ENCODE peak calls at places on chromosome 9, in five cellular contexts. H is ovary, Q is A549, R is K562, B is uterus. V is an unnamed sample.
A peak's percentile ranks its signal among the peaks of the same experiment; 100 is the strongest.

GRCh38 chr9:89929721-89930480 is 325.1 kb downstream of the GADD45G start:
- DNase-seq in Q (no peak), B (no peak), H (no peak), R (no peak), V (no peak)

GRCh38 chr9:116646661-116647514 is 40.2 kb upstream of the TRIM32 start:
- DNase-seq in B (no peak), H (no peak), R (no peak), Q (peak; percentile 53), V (no peak)

GRCh38 chr9:82332018-82332773 is 343.6 kb downstream of the SPATA31D1 start:
- DNase-seq in H (no peak), R (no peak), B (no peak), Q (peak; percentile 68), V (no peak)

GRCh38 chr9:87569008-87569908 is 71.6 kb downstream of the DAPK1 start:
- DNase-seq in H (no peak), Q (no peak), B (no peak), R (no peak), V (no peak)

GRCh38 chr9:101421653-101422065 is 13.9 kb downstream of the ALDOB start:
- DNase-seq in R (no peak), B (no peak), Q (peak; percentile 12), H (no peak), V (no peak)

GRCh38 chr9:125172351-125172750 is 17.3 kb downstream of the PPP6C start:
- DNase-seq in Q (no peak), R (no peak), H (no peak), B (no peak), V (no peak)

GRCh38 chr9:27407966-27408365 is 111.0 kb upstream of the EQTN start:
- DNase-seq in Q (peak; percentile 50), B (no peak), R (no peak), H (no peak), V (no peak)

GRCh38 chr9:36298566-36298965 is 40.3 kb upstream of the GNE start:
- DNase-seq in Q (no peak), R (no peak), H (no peak), B (no peak), V (no peak)

GRCh38 chr9:120383999-120384924 is 195.7 kb downstream of the CDK5RAP2 start:
- DNase-seq in Q (no peak), H (no peak), R (no peak), B (no peak), V (no peak)

GRCh38 chr9:108708448-108708847 is 147.3 kb downstream of the ACTL7B start:
- DNase-seq in Q (no peak), H (no peak), R (no peak), B (no peak), V (no peak)

GRCh38 chr9:107281164-107281563 is 1.9 kb upstream of the RAD23B start:
- DNase-seq in H (no peak), R (no peak), Q (no peak), B (no peak), V (no peak)

GRCh38 chr9:31135567-31135966 is 1248.9 kb upstream of the ACO1 start:
- DNase-seq in Q (no peak), R (no peak), B (no peak), H (no peak), V (no peak)

GRCh38 chr9:123397975-123398374 is 42.0 kb downstream of the CRB2 start:
- DNase-seq in Q (no peak), R (no peak), H (no peak), B (no peak), V (no peak)

GRCh38 chr9:4117835-4118610 is 181.8 kb downstream of the GLIS3 start:
- DNase-seq in H (peak; percentile 59), B (no peak), Q (peak; percentile 31), R (peak; percentile 54), V (no peak)

GRCh38 chr9:129108805-129109370 is 1.7 kb downstream of the CRAT start:
- DNase-seq in B (peak; percentile 38), Q (no peak), R (no peak), H (no peak), V (no peak)

GRCh38 chr9:70478963-70479641 is 64.6 kb upstream of the KLF9 start:
- DNase-seq in R (no peak), Q (no peak), B (no peak), H (no peak), V (peak; percentile 86)

DNA sequence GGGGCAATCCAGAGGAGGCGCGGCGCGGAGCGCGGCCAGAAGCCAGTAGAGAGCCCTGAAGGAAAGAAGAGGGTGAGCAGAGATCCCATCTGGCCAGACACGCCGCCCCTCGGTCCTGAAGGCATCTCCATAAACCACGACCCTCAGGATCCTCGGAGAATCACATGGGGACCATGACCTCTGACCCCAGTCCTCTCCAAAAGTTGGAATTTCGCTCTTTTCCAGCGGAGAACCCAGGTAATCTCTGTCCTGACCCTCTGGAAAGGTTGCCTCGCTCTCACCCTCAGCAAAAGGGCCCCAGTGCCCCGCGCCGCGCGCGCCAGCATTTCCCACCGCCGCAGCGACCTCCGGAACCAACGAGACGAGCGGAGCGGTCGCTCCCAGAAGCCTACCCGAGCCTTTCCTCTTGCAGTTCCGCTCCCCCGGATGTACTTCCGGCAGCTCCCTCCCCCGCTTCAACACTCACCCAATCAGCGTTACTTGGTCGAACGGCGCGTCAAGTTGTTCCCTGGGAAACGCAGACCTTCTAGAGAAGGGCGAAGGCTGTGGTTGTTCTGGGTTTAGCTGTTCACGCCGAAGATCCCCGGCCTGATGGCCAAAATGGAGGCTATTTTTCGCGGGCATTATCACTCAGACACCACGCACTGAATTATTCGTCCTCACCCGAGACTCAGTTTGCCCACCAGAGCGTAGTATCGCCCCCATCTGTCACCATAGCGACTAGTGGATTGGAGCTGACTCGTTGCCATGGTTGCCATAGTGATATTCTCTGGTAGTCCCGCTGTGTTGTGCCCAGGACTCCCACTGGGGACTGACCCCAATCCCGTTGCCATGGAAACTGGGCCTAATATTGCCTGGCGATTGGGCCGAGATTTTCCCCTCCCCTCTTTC is at the start of gene STOML2:
- DNase-seq in R (peak; percentile 83), Q (peak; percentile 97), B (peak; percentile 94), H (peak; percentile 93), V (peak; percentile 98)
- TF ChIP-seq POLR2A in R (peak; percentile 80), Q (peak; percentile 66), B (peak; percentile 66), H (peak; percentile 76), V (peak; percentile 48)

GRCh38 chr9:6895754-6896153 is 138.0 kb downstream of the KDM4C start:
- DNase-seq in Q (no peak), H (no peak), R (no peak), B (no peak), V (no peak)

GRCh38 chr9:6889868-6890267 is 132.1 kb downstream of the KDM4C start:
- DNase-seq in Q (no peak), R (no peak), B (no peak), H (no peak), V (no peak)

GRCh38 chr9:6896562-6896961 is 138.8 kb downstream of the KDM4C start:
- DNase-seq in H (no peak), B (no peak), Q (no peak), R (peak; percentile 49), V (no peak)

GRCh38 chr9:6894135-6894534 is 136.4 kb downstream of the KDM4C start:
- DNase-seq in R (no peak), B (no peak), H (no peak), Q (no peak), V (no peak)

GRCh38 chr9:6893350-6894131 is 135.8 kb downstream of the KDM4C start:
- DNase-seq in R (no peak), Q (no peak), H (no peak), B (no peak), V (no peak)
- TF ChIP-seq POLR2A in R (no peak), Q (no peak), H (no peak), B (no peak), V (no peak)

DNA sequence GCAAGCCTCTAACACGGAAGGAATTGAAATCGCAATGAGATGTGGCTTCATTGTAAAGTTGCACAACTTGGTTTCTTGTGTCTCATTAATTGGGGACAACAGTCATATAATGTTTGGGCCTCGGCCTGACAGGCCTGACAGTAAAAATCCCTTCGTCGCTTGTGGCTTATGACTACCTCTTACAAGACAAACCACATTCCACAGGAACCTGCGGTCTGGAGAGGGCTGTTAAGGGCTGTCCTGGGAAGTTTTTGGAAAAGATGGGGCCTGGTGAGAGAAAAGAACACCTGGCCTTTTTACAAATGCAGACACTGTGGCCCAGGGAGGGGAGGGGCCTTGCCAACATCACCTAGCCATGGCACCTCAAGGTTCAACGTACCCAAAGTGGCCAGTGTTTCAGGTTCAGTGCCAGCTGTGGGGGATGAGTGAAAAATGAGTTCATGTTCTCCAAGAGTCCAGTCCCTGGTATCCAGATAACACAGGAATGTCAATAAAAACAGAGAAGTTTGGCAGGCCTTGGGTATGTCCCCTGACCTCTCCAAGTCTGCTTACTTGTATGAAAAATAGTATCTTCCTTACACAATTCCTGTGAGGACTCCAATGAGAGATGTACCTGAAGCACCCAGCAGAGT is 22.2 kb downstream of the SHB start:
- DNase-seq in Q (peak; percentile 63), H (no peak), R (no peak), B (no peak), V (no peak)
- TF ChIP-seq POLR2A in Q (no peak), H (no peak), R (no peak), B (no peak), V (no peak)

GRCh38 chr9:137589441-137590122 is 730 bp downstream of the ZMYND19 start:
- DNase-seq in B (no peak), H (no peak), R (no peak), Q (no peak), V (no peak)

GRCh38 chr9:137592767-137593166 is 2.5 kb upstream of the ZMYND19 start:
- DNase-seq in Q (no peak), R (no peak), B (no peak), H (no peak), V (no peak)

GRCh38 chr9:137588891-137589290 is 1.4 kb downstream of the ZMYND19 start:
- DNase-seq in Q (no peak), R (no peak), B (no peak), H (no peak), V (no peak)

GRCh38 chr9:137590123-137590468 is 216 bp downstream of the ZMYND19 start:
- DNase-seq in R (no peak), Q (no peak), B (no peak), H (no peak), V (no peak)

GRCh38 chr9:137590469-137591383 is at the start of gene ZMYND19:
- DNase-seq in Q (peak; percentile 85), H (peak; percentile 92), R (peak; percentile 99), B (peak; percentile 90), V (peak; percentile 88)
- TF ChIP-seq POLR2A in Q (peak; percentile 58), H (no peak), R (peak; percentile 63), B (peak; percentile 14), V (no peak)

GRCh38 chr9:72816666-72817065 is 136.2 kb downstream of the ALDH1A1 start:
- DNase-seq in R (no peak), Q (no peak), H (no peak), B (no peak), V (no peak)
- TF ChIP-seq POLR2A in R (no peak), Q (no peak), H (no peak), B (no peak), V (no peak)

GRCh38 chr9:127570533-127571111 is 41.5 kb upstream of the STXBP1 start:
- DNase-seq in Q (no peak), H (peak; percentile 60), B (no peak), R (no peak), V (no peak)

GRCh38 chr9:127568971-127569818 is 42.9 kb upstream of the STXBP1 start:
- DNase-seq in Q (peak; percentile 78), B (peak; percentile 81), R (peak; percentile 99), H (peak; percentile 89), V (peak; percentile 85)

GRCh38 chr9:127567898-127568617 is 44.0 kb upstream of the STXBP1 start:
- DNase-seq in R (peak; percentile 64), H (peak; percentile 62), Q (no peak), B (peak; percentile 43), V (peak; percentile 79)

GRCh38 chr9:127568618-127568970 is 43.5 kb upstream of the STXBP1 start:
- DNase-seq in B (no peak), H (no peak), R (no peak), Q (no peak), V (no peak)

GRCh38 chr9:127569819-127570401 is 42.2 kb upstream of the STXBP1 start:
- DNase-seq in Q (peak; percentile 69), B (no peak), H (no peak), R (no peak), V (no peak)
- TF ChIP-seq POLR2A in Q (no peak), B (no peak), H (no peak), R (no peak), V (no peak)

V was measured in suprapubic skin.